ENCODE peak calls at places on chromosomes 1 and 21, in ten cellular contexts. One of them, this sample, is unnamed.

GRCh38 chr1:153192697-153193096 is 10.5 kb upstream of the LELP1 start:
- DNase-seq in AG10803: no peak
- DNase-seq in cardiac septum: no peak
- DNase-seq in hippocampal formation: no peak
- DNase-seq in iPS-NIHi11: peak; percentile 60
- DNase-seq in ACHN: peak; percentile 8
- DNase-seq in MCF 10A: peak; percentile 77
- DNase-seq in stimulated activated CD8-positive, alpha-beta memory T cell treated with anti-CD3 and anti-CD28 coated beads, Interleukin-15, amount 100 ng/mL, for 48 hours: no peak
- DNase-seq in HS-27A: no peak
- DNase-seq in colonic mucosa: no peak
- DNase-seq in this sample: no peak

GRCh38 chr1:43930168-43930948 is 3.2 kb upstream of the ARTN start:
- DNase-seq in iPS-NIHi11: peak; percentile 69
- DNase-seq in cardiac septum: no peak
- DNase-seq in ACHN: peak; percentile 19
- DNase-seq in AG10803: no peak
- DNase-seq in MCF 10A: peak; percentile 41
- DNase-seq in hippocampal formation: no peak
- DNase-seq in colonic mucosa: no peak
- DNase-seq in stimulated activated CD8-positive, alpha-beta memory T cell treated with anti-CD3 and anti-CD28 coated beads, Interleukin-15, amount 100 ng/mL, for 48 hours: no peak
- DNase-seq in HS-27A: no peak
- DNase-seq in this sample: no peak

GRCh38 chr1:3669971-3670431 is 17.7 kb downstream of the TP73 start:
- DNase-seq in MCF 10A: no peak
- DNase-seq in HS-27A: no peak
- DNase-seq in colonic mucosa: no peak
- DNase-seq in AG10803: no peak
- DNase-seq in ACHN: no peak
- DNase-seq in hippocampal formation: no peak
- DNase-seq in cardiac septum: peak; percentile 66
- DNase-seq in iPS-NIHi11: no peak
- DNase-seq in stimulated activated CD8-positive, alpha-beta memory T cell treated with anti-CD3 and anti-CD28 coated beads, Interleukin-15, amount 100 ng/mL, for 48 hours: no peak
- DNase-seq in this sample: no peak

GRCh38 chr1:207463021-207463420 is 8.9 kb downstream of the CR2 start:
- DNase-seq in cardiac septum: no peak
- DNase-seq in stimulated activated CD8-positive, alpha-beta memory T cell treated with anti-CD3 and anti-CD28 coated beads, Interleukin-15, amount 100 ng/mL, for 48 hours: no peak
- DNase-seq in iPS-NIHi11: no peak
- DNase-seq in HS-27A: no peak
- DNase-seq in ACHN: no peak
- DNase-seq in MCF 10A: peak; percentile 60
- DNase-seq in colonic mucosa: no peak
- DNase-seq in hippocampal formation: no peak
- DNase-seq in AG10803: peak; percentile 9
- DNase-seq in this sample: no peak

GRCh38 chr1:10643607-10644306 is 152.7 kb downstream of the CASZ1 start:
- DNase-seq in ACHN: no peak
- DNase-seq in iPS-NIHi11: no peak
- DNase-seq in MCF 10A: no peak
- DNase-seq in colonic mucosa: no peak
- DNase-seq in hippocampal formation: no peak
- DNase-seq in stimulated activated CD8-positive, alpha-beta memory T cell treated with anti-CD3 and anti-CD28 coated beads, Interleukin-15, amount 100 ng/mL, for 48 hours: no peak
- DNase-seq in cardiac septum: no peak
- DNase-seq in HS-27A: no peak
- DNase-seq in AG10803: no peak
- DNase-seq in this sample: no peak

GRCh38 chr1:154849645-154850131 is 20.4 kb downstream of the KCNN3 start:
- DNase-seq in cardiac septum: no peak
- DNase-seq in HS-27A: no peak
- DNase-seq in iPS-NIHi11: no peak
- DNase-seq in colonic mucosa: no peak
- DNase-seq in MCF 10A: no peak
- DNase-seq in AG10803: no peak
- DNase-seq in hippocampal formation: no peak
- DNase-seq in ACHN: no peak
- DNase-seq in stimulated activated CD8-positive, alpha-beta memory T cell treated with anti-CD3 and anti-CD28 coated beads, Interleukin-15, amount 100 ng/mL, for 48 hours: peak; percentile 16
- DNase-seq in this sample: no peak

GRCh38 chr1:77026640-77027039 is 159.4 kb downstream of the ST6GALNAC5 start:
- DNase-seq in HS-27A: no peak
- DNase-seq in ACHN: no peak
- DNase-seq in MCF 10A: no peak
- DNase-seq in iPS-NIHi11: no peak
- DNase-seq in AG10803: no peak
- DNase-seq in stimulated activated CD8-positive, alpha-beta memory T cell treated with anti-CD3 and anti-CD28 coated beads, Interleukin-15, amount 100 ng/mL, for 48 hours: no peak
- DNase-seq in colonic mucosa: no peak
- DNase-seq in cardiac septum: no peak
- DNase-seq in hippocampal formation: no peak
- DNase-seq in this sample: no peak

GRCh38 chr21:32886339-32886738 is 114.8 kb upstream of the PAXBP1 start:
- DNase-seq in MCF 10A: peak; percentile 9
- DNase-seq in stimulated activated CD8-positive, alpha-beta memory T cell treated with anti-CD3 and anti-CD28 coated beads, Interleukin-15, amount 100 ng/mL, for 48 hours: no peak
- DNase-seq in iPS-NIHi11: no peak
- DNase-seq in colonic mucosa: no peak
- DNase-seq in cardiac septum: no peak
- DNase-seq in ACHN: peak; percentile 50
- DNase-seq in hippocampal formation: no peak
- DNase-seq in HS-27A: no peak
- DNase-seq in AG10803: no peak
- DNase-seq in this sample: no peak

GRCh38 chr1:40185951-40186864 is 25.0 kb downstream of the RLF start:
- DNase-seq in AG10803: peak; percentile 63
- DNase-seq in MCF 10A: peak; percentile 9
- DNase-seq in HS-27A: peak; percentile 45
- DNase-seq in iPS-NIHi11: no peak
- DNase-seq in stimulated activated CD8-positive, alpha-beta memory T cell treated with anti-CD3 and anti-CD28 coated beads, Interleukin-15, amount 100 ng/mL, for 48 hours: peak; percentile 38
- DNase-seq in cardiac septum: no peak
- DNase-seq in hippocampal formation: no peak
- DNase-seq in colonic mucosa: no peak
- DNase-seq in ACHN: no peak
- DNase-seq in this sample: no peak

GRCh38 chr1:82762829-82763532 is 962.2 kb downstream of the ADGRL2 start:
- DNase-seq in HS-27A: no peak
- DNase-seq in cardiac septum: no peak
- DNase-seq in iPS-NIHi11: no peak
- DNase-seq in stimulated activated CD8-positive, alpha-beta memory T cell treated with anti-CD3 and anti-CD28 coated beads, Interleukin-15, amount 100 ng/mL, for 48 hours: no peak
- DNase-seq in colonic mucosa: no peak
- DNase-seq in hippocampal formation: no peak
- DNase-seq in ACHN: no peak
- DNase-seq in MCF 10A: no peak
- DNase-seq in AG10803: no peak
- DNase-seq in this sample: no peak

GRCh38 chr1:160030657-160031367 is 978 bp downstream of the PIGM start:
- DNase-seq in AG10803: no peak
- DNase-seq in colonic mucosa: peak; percentile 34
- DNase-seq in ACHN: peak; percentile 10
- DNase-seq in hippocampal formation: no peak
- DNase-seq in HS-27A: no peak
- DNase-seq in stimulated activated CD8-positive, alpha-beta memory T cell treated with anti-CD3 and anti-CD28 coated beads, Interleukin-15, amount 100 ng/mL, for 48 hours: no peak
- DNase-seq in MCF 10A: peak; percentile 30
- DNase-seq in iPS-NIHi11: no peak
- DNase-seq in cardiac septum: no peak
- DNase-seq in this sample: no peak

GRCh38 chr1:97202981-97203380 is 481.4 kb downstream of the PTBP2 start:
- DNase-seq in stimulated activated CD8-positive, alpha-beta memory T cell treated with anti-CD3 and anti-CD28 coated beads, Interleukin-15, amount 100 ng/mL, for 48 hours: no peak
- DNase-seq in MCF 10A: no peak
- DNase-seq in iPS-NIHi11: no peak
- DNase-seq in AG10803: no peak
- DNase-seq in cardiac septum: no peak
- DNase-seq in colonic mucosa: no peak
- DNase-seq in HS-27A: no peak
- DNase-seq in hippocampal formation: no peak
- DNase-seq in ACHN: no peak
- DNase-seq in this sample: no peak

GRCh38 chr1:204468206-204468605 is 26.4 kb downstream of the PIK3C2B start:
- DNase-seq in hippocampal formation: peak; percentile 59
- DNase-seq in HS-27A: no peak
- DNase-seq in stimulated activated CD8-positive, alpha-beta memory T cell treated with anti-CD3 and anti-CD28 coated beads, Interleukin-15, amount 100 ng/mL, for 48 hours: no peak
- DNase-seq in cardiac septum: no peak
- DNase-seq in AG10803: no peak
- DNase-seq in ACHN: no peak
- DNase-seq in colonic mucosa: no peak
- DNase-seq in MCF 10A: no peak
- DNase-seq in iPS-NIHi11: no peak
- DNase-seq in this sample: no peak

GRCh38 chr1:35886606-35887431 is 3.8 kb downstream of the AGO1 start:
- DNase-seq in colonic mucosa: no peak
- DNase-seq in cardiac septum: no peak
- DNase-seq in AG10803: no peak
- DNase-seq in MCF 10A: no peak
- DNase-seq in HS-27A: no peak
- DNase-seq in iPS-NIHi11: peak; percentile 70
- DNase-seq in ACHN: no peak
- DNase-seq in hippocampal formation: no peak
- DNase-seq in stimulated activated CD8-positive, alpha-beta memory T cell treated with anti-CD3 and anti-CD28 coated beads, Interleukin-15, amount 100 ng/mL, for 48 hours: no peak
- DNase-seq in this sample: no peak

GRCh38 chr1:84390231-84390630 is 8.1 kb upstream of the DNASE2B start:
- DNase-seq in MCF 10A: peak; percentile 34
- DNase-seq in ACHN: no peak
- DNase-seq in AG10803: no peak
- DNase-seq in iPS-NIHi11: no peak
- DNase-seq in HS-27A: no peak
- DNase-seq in hippocampal formation: no peak
- DNase-seq in colonic mucosa: no peak
- DNase-seq in stimulated activated CD8-positive, alpha-beta memory T cell treated with anti-CD3 and anti-CD28 coated beads, Interleukin-15, amount 100 ng/mL, for 48 hours: no peak
- DNase-seq in cardiac septum: no peak
- DNase-seq in this sample: no peak

GRCh38 chr1:81179239-81179638 is 621.5 kb upstream of the ADGRL2 start:
- DNase-seq in AG10803: peak; percentile 43
- DNase-seq in HS-27A: peak; percentile 73
- DNase-seq in hippocampal formation: no peak
- DNase-seq in stimulated activated CD8-positive, alpha-beta memory T cell treated with anti-CD3 and anti-CD28 coated beads, Interleukin-15, amount 100 ng/mL, for 48 hours: no peak
- DNase-seq in MCF 10A: peak; percentile 90
- DNase-seq in iPS-NIHi11: no peak
- DNase-seq in cardiac septum: no peak
- DNase-seq in colonic mucosa: no peak
- DNase-seq in ACHN: peak; percentile 80
- DNase-seq in this sample: no peak